ENCODE peak calls at places on chromosomes 12 and 14, in eight cellular contexts. One of them, this sample, is unnamed.

GRCh38 chr12:132529899-132530298 is 39.9 kb downstream of the FBRSL1 start:
- DNase-seq in HFF-Myc: no peak
- DNase-seq in ecto neural progenitor cell: no peak
- DNase-seq in D341Med: no peak
- DNase-seq in stimulated activated CD4-positive, alpha-beta T cell treated with anti-CD3 and anti-CD28 coated beads, Interleukin-2, amount 100 ng/mL, for 48 hours: no peak
- DNase-seq in pons: no peak
- DNase-seq in CD4-positive, alpha-beta memory T cell: no peak
- DNase-seq in activated T-helper 1 cell treated with anti-CD3 and anti-CD28 coated beads, Interleukin-2, amount 50 U/mL, for 16 hours: no peak
- DNase-seq in this sample: no peak

GRCh38 chr12:131043401-131043871 is 89.7 kb downstream of the ADGRD1 start:
- DNase-seq in HFF-Myc: no peak
- DNase-seq in ecto neural progenitor cell: no peak
- DNase-seq in D341Med: no peak
- DNase-seq in stimulated activated CD4-positive, alpha-beta T cell treated with anti-CD3 and anti-CD28 coated beads, Interleukin-2, amount 100 ng/mL, for 48 hours: no peak
- DNase-seq in pons: no peak
- DNase-seq in CD4-positive, alpha-beta memory T cell: no peak
- DNase-seq in activated T-helper 1 cell treated with anti-CD3 and anti-CD28 coated beads, Interleukin-2, amount 50 U/mL, for 16 hours: no peak
- DNase-seq in this sample: no peak

GRCh38 chr14:102929349-102930137 is 7.1 kb downstream of the AMN start:
- DNase-seq in HFF-Myc: no peak
- DNase-seq in ecto neural progenitor cell: no peak
- DNase-seq in D341Med: no peak
- DNase-seq in stimulated activated CD4-positive, alpha-beta T cell treated with anti-CD3 and anti-CD28 coated beads, Interleukin-2, amount 100 ng/mL, for 48 hours: no peak
- DNase-seq in pons: no peak
- DNase-seq in CD4-positive, alpha-beta memory T cell: no peak
- DNase-seq in activated T-helper 1 cell treated with anti-CD3 and anti-CD28 coated beads, Interleukin-2, amount 50 U/mL, for 16 hours: no peak
- DNase-seq in this sample: no peak

GRCh38 chr14:75559451-75560187 is 18.8 kb upstream of the FLVCR2 start:
- DNase-seq in HFF-Myc: no peak
- DNase-seq in ecto neural progenitor cell: no peak
- DNase-seq in D341Med: no peak
- DNase-seq in stimulated activated CD4-positive, alpha-beta T cell treated with anti-CD3 and anti-CD28 coated beads, Interleukin-2, amount 100 ng/mL, for 48 hours: peak; percentile 58
- DNase-seq in pons: no peak
- DNase-seq in CD4-positive, alpha-beta memory T cell: no peak
- DNase-seq in activated T-helper 1 cell treated with anti-CD3 and anti-CD28 coated beads, Interleukin-2, amount 50 U/mL, for 16 hours: peak; percentile 46
- DNase-seq in this sample: no peak

GRCh38 chr14:101590616-101591015 is 29.3 kb downstream of the DIO3 start:
- DNase-seq in HFF-Myc: no peak
- DNase-seq in ecto neural progenitor cell: peak; percentile 36
- DNase-seq in D341Med: peak; percentile 33
- DNase-seq in stimulated activated CD4-positive, alpha-beta T cell treated with anti-CD3 and anti-CD28 coated beads, Interleukin-2, amount 100 ng/mL, for 48 hours: no peak
- DNase-seq in pons: no peak
- DNase-seq in CD4-positive, alpha-beta memory T cell: no peak
- DNase-seq in activated T-helper 1 cell treated with anti-CD3 and anti-CD28 coated beads, Interleukin-2, amount 50 U/mL, for 16 hours: no peak
- DNase-seq in this sample: no peak

GRCh38 chr14:88129306-88130056 is 124.5 kb downstream of the GPR65 start:
- DNase-seq in HFF-Myc: peak; percentile 56
- DNase-seq in ecto neural progenitor cell: no peak
- DNase-seq in D341Med: no peak
- DNase-seq in stimulated activated CD4-positive, alpha-beta T cell treated with anti-CD3 and anti-CD28 coated beads, Interleukin-2, amount 100 ng/mL, for 48 hours: no peak
- DNase-seq in pons: peak; percentile 79
- DNase-seq in CD4-positive, alpha-beta memory T cell: no peak
- DNase-seq in activated T-helper 1 cell treated with anti-CD3 and anti-CD28 coated beads, Interleukin-2, amount 50 U/mL, for 16 hours: no peak
- DNase-seq in this sample: peak; percentile 54

GRCh38 chr12:31008961-31009840 is 64.5 kb upstream of the DDX11 start:
- DNase-seq in HFF-Myc: no peak
- DNase-seq in ecto neural progenitor cell: no peak
- DNase-seq in D341Med: no peak
- DNase-seq in stimulated activated CD4-positive, alpha-beta T cell treated with anti-CD3 and anti-CD28 coated beads, Interleukin-2, amount 100 ng/mL, for 48 hours: no peak
- DNase-seq in pons: no peak
- DNase-seq in CD4-positive, alpha-beta memory T cell: no peak
- DNase-seq in activated T-helper 1 cell treated with anti-CD3 and anti-CD28 coated beads, Interleukin-2, amount 50 U/mL, for 16 hours: no peak
- DNase-seq in this sample: no peak

GRCh38 chr12:104702565-104703139 is 245.9 kb downstream of the CHST11 start:
- DNase-seq in HFF-Myc: no peak
- DNase-seq in ecto neural progenitor cell: no peak
- DNase-seq in D341Med: no peak
- DNase-seq in stimulated activated CD4-positive, alpha-beta T cell treated with anti-CD3 and anti-CD28 coated beads, Interleukin-2, amount 100 ng/mL, for 48 hours: no peak
- DNase-seq in pons: no peak
- DNase-seq in CD4-positive, alpha-beta memory T cell: no peak
- DNase-seq in activated T-helper 1 cell treated with anti-CD3 and anti-CD28 coated beads, Interleukin-2, amount 50 U/mL, for 16 hours: no peak
- DNase-seq in this sample: no peak